ENCODE peak calls at places on chromosomes 1 and 21, in nine cellular contexts. L, C, Z, B, H, U, P, J and F are unnamed samples.

GRCh38 chr1:31122101-31122735 is 56.7 kb upstream of the PUM1 start:
- DNase-seq in L (no peak), C (no peak), Z (no peak), B (peak; percentile 31), H (no peak), U (no peak), P (no peak), J (no peak), F (no peak)

GRCh38 chr1:16167331-16168143 is 11.7 kb upstream of the EPHA2 start:
- DNase-seq in L (no peak), C (peak; percentile 52), Z (peak; percentile 76), B (peak; percentile 91), H (no peak), U (peak; percentile 70), P (peak; percentile 71), J (peak; percentile 71), F (no peak)

GRCh38 chr21:37071561-37072238 is 1.2 kb downstream of the PIGP start:
- DNase-seq in L (no peak), C (no peak), Z (no peak), B (no peak), H (peak; percentile 51), U (peak; percentile 51), P (peak; percentile 79), J (no peak), F (peak; percentile 37)

GRCh38 chr1:161235957-161236775 is 1.8 kb downstream of the NR1I3 start:
- DNase-seq in L (no peak), C (no peak), Z (no peak), B (no peak), H (no peak), U (no peak), P (no peak), J (no peak), F (no peak)

GRCh38 chr1:47578026-47578861 is 140.4 kb downstream of the FOXD2 start:
- DNase-seq in L (no peak), C (no peak), Z (no peak), B (no peak), H (peak; percentile 71), U (no peak), P (no peak), J (no peak), F (no peak)

GRCh38 chr21:37866027-37866426 is 50.2 kb downstream of the KCNJ6 start:
- DNase-seq in L (no peak), C (no peak), Z (no peak), B (no peak), H (peak; percentile 77), U (no peak), P (no peak), J (no peak), F (no peak)

GRCh38 chr1:192749349-192749748 is 59.5 kb upstream of the RGS2 start:
- DNase-seq in L (no peak), C (no peak), Z (no peak), B (no peak), H (no peak), U (no peak), P (no peak), J (no peak), F (no peak)

GRCh38 chr21:41207401-41208388 is 39.7 kb downstream of the BACE2 start:
- DNase-seq in L (peak; percentile 14), C (no peak), Z (no peak), B (no peak), H (peak; percentile 56), U (peak; percentile 67), P (peak; percentile 82), J (no peak), F (no peak)